ENCODE peak calls at places on chromosomes 7 and 10, in eight cellular contexts. R, H, N, D, G, F, S and X are unnamed samples. For H3K36me3, H3K9me3 and H3K4me1, the result is how much of the 10 kb centered on the place peaks cover.

GRCh38 chr7:148514236-148514635 is 76.3 kb upstream of the C7orf33 start:
- DNase-seq in R (no peak), H (no peak), N (no peak), D (no peak), G (no peak), F (no peak), S (no peak), X (no peak)

GRCh38 chr7:133822001-133822641 is 305.0 kb upstream of the LRGUK start:
- DNase-seq in R (no peak), H (no peak), N (no peak), D (no peak), G (no peak), F (no peak), S (no peak), X (no peak)

GRCh38 chr7:69208848-69209247 is 389.4 kb upstream of the AUTS2 start:
- DNase-seq in R (no peak), H (no peak), N (no peak), D (no peak), G (no peak), F (no peak), S (no peak), X (no peak)

GRCh38 chr7:6398943-6399342 is 48.8 kb downstream of the DAGLB start:
- DNase-seq in R (no peak), H (no peak), N (no peak), D (no peak), G (no peak), F (no peak), S (no peak), X (no peak)

GRCh38 chr7:147279951-147280350 is 1163.3 kb downstream of the CNTNAP2 start:
- DNase-seq in R (no peak), H (no peak), N (no peak), D (no peak), G (no peak), F (no peak), S (no peak), X (no peak)

GRCh38 chr10:71726673-71727428 is 7.3 kb upstream of the C10orf105 start:
- DNase-seq in R (no peak), H (no peak), N (peak), D (no peak), G (no peak), F (no peak), S (no peak), X (peak)

GRCh38 chr10:101564490-101564991 is 23.5 kb downstream of the POLL start:
- DNase-seq in R (no peak), H (peak), N (no peak), D (no peak), G (no peak), F (no peak), S (peak), X (no peak)

GRCh38 chr7:90383879-90384278 is 19.4 kb upstream of the CLDN12 start:
- DNase-seq in R (no peak), H (no peak), N (no peak), D (no peak), G (no peak), F (peak), S (no peak), X (no peak)

GRCh38 chr10:90930971-90931841 is 10.3 kb upstream of the ANKRD1 start:
- DNase-seq in R (no peak), H (peak), N (no peak), D (no peak), G (peak), F (peak), S (no peak), X (no peak)

GRCh38 chr10:104641150-104642000 is at the start of gene SORCS3:
- DNase-seq in R (peak), H (no peak), N (no peak), D (no peak), G (no peak), F (no peak), S (no peak), X (no peak)

GRCh38 chr7:73703985-73704639 is 15.4 kb downstream of the STX1A start:
- DNase-seq in R (peak), H (peak), N (peak), D (no peak), G (no peak), F (no peak), S (peak), X (no peak)

GRCh38 chr7:816751-817671 is 15.3 kb upstream of the SUN1 start:
- DNase-seq in R (peak), H (no peak), N (peak), D (peak), G (no peak), F (peak), S (peak), X (peak)

GRCh38 chr10:35498693-35499092 is 106.4 kb upstream of the GJD4 start:
- DNase-seq in R (no peak), H (no peak), N (no peak), D (no peak), G (no peak), F (no peak), S (no peak), X (no peak)

GRCh38 chr10:35502697-35503096 is 102.4 kb upstream of the GJD4 start:
- DNase-seq in R (no peak), H (no peak), N (no peak), D (no peak), G (no peak), F (no peak), S (no peak), X (no peak)

GRCh38 chr10:35504132-35504531 is 101.0 kb upstream of the GJD4 start:
- DNase-seq in R (no peak), H (no peak), N (no peak), D (no peak), G (no peak), F (no peak), S (no peak), X (no peak)

GRCh38 chr10:35503548-35503947 is 101.6 kb upstream of the GJD4 start:
- DNase-seq in R (no peak), H (no peak), N (no peak), D (no peak), G (no peak), F (no peak), S (no peak), X (no peak)

DNA sequence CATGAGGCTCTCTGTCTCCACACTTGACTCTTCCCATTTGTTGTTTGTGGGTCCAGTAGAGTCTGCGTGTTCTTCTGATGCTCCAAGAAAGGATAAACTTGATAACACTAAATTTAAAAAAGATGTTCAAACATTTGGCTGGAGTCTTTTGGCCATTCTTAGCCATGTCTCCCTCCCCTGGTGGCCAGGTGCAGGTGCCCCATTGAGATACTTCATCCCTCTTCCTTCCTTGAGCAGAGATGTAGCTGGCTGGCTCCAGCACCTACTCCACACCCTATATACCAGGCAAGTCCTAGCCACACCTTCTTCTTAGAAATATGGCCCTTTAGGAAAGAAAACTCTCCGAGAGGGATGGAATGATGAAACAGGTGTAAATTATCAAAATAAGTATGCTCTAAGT is 103.2 kb upstream of the GJD4 start:
- DNase-seq in R (no peak), H (no peak), N (no peak), D (no peak), G (no peak), F (peak), S (no peak), X (no peak)
- H3K36me3 ChIP-seq in R (under half), H (under half), N (under half), D (under half), G (under half), F (under half), S (under half), X (under half)

GRCh38 chr10:21831986-21832735 is 171.4 kb downstream of the DNAJC1 start:
- DNase-seq in R (no peak), H (no peak), N (no peak), D (no peak), G (no peak), F (no peak), S (no peak), X (no peak)
- H3K9me3 ChIP-seq in R (under half), H (under half), N (under half), D (under half), G (under half), F (under half), S (under half), X (under half)

DNA sequence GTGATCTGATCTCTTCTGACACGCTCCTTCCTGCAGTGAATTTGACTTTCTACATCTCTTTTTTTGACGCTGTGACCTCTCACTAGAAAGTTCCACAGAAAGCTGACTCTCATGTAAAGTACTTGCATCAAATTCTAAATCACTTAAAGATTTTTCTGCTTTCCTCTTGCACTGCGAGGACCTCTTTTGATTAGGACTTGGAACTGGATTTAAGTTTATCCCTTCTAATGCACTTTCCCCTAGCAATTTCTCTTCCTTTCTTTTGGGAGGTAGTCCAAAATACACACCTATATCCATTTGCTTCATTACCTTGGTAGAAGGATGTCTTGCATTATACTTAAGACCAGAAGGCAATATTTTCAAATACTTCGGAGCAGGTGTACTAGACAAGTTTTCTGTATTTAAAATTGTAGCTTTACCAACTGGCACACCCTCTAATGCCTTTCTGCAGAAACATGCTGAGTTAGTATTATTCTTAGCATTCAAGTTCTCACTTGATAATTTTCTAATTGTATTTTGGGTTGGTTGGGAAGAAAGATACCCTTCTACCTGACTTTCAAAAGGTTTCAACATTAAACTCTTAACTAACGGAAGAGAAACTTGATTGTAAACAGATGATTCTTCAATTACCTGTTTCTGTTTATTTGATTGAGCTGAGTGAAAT is 4.6 kb downstream of the DCLRE1A start:
- DNase-seq in R (no peak), H (no peak), N (no peak), D (no peak), G (no peak), F (no peak), S (no peak), X (no peak)
- H3K4me1 ChIP-seq in R (under half), H (under half), N (under half), D (under half), G (under half), F (under half), S (under half), X (under half)

GRCh38 chr10:94546616-94547175 is 1.1 kb downstream of the HELLS start:
- DNase-seq in R (no peak), H (no peak), N (no peak), D (no peak), G (no peak), F (no peak), S (no peak), X (no peak)

GRCh38 chr10:94546058-94546595 is 539 bp downstream of the HELLS start:
- DNase-seq in R (no peak), H (no peak), N (no peak), D (no peak), G (no peak), F (peak), S (no peak), X (no peak)

GRCh38 chr10:94549221-94549620 is 3.6 kb downstream of the HELLS start:
- DNase-seq in R (no peak), H (no peak), N (no peak), D (no peak), G (no peak), F (no peak), S (no peak), X (no peak)

GRCh38 chr10:94545277-94546057 is at the start of gene HELLS:
- DNase-seq in R (peak), H (peak), N (peak), D (peak), G (peak), F (peak), S (peak), X (peak)
- H3K36me3 ChIP-seq in R (under half), H (under half), N (under half), D (under half), G (under half), F (under half), S (under half), X (under half)

GRCh38 chr7:158051372-158051760 is 536.3 kb downstream of the PTPRN2 start:
- DNase-seq in R (no peak), H (no peak), N (no peak), D (no peak), G (peak), F (no peak), S (peak), X (no peak)

GRCh38 chr7:158054081-158054480 is 533.5 kb downstream of the PTPRN2 start:
- DNase-seq in R (no peak), H (no peak), N (no peak), D (no peak), G (no peak), F (no peak), S (peak), X (no peak)

GRCh38 chr7:158053516-158053915 is 534.1 kb downstream of the PTPRN2 start:
- DNase-seq in R (no peak), H (no peak), N (no peak), D (no peak), G (no peak), F (no peak), S (peak), X (no peak)

GRCh38 chr7:158050441-158051371 is 536.9 kb downstream of the PTPRN2 start:
- DNase-seq in R (no peak), H (no peak), N (no peak), D (no peak), G (no peak), F (no peak), S (peak), X (no peak)

DNA sequence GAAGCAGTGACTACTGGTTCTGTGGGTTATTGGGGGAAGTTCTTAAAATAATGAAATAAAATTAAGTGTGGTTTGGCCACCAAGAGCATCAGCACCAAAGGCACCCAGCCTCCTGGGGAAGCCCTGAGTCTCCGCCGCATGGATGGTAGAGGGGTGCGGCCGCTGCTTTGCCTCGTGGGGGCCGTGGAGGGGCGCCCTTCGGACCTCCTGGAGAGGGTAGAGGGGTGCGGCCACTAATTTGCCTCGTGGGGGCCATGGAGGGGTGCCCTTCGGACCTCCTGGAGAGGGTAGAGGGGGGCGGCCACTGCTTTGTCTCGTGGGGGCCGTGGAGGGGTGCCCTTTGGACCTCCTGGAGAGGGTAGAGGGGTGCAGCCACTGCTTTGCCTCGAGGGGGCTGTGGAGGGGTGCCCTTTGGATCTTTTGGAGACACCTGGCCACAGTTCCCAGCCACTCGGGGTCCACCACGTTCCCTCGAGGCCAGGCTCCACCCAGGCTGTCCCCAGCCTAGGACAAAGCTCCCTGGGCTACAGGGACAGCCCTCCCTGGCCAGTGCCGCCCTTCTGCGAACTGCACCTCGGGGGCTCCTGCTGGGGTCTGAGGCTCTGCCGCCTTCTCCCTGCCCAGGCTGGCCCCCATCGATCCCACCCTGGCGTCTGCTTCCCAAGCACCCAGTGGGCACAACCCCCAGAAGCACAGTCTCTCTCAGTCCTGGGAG is 535.1 kb downstream of the PTPRN2 start:
- DNase-seq in R (no peak), H (no peak), N (no peak), D (no peak), G (peak), F (no peak), S (peak), X (no peak)
- H3K9me3 ChIP-seq in R (under half), H (under half), N (under half), D (under half), G (under half), F (under half), S (under half), X (under half)